ENCODE peak calls at places on chromosomes 16 and 17, in nine cellular contexts. U is adrenal gland, B is GM12878, L is cardiac muscle cell, O is K562, S is OCI-LY7, I is IMR-90, H is HCT116, G is AG04450. T is an unnamed sample.

GRCh38 chr16:47581114-47581513 is 120.0 kb downstream of the PHKB start:
- DNase-seq in H (no peak), G (no peak), B (no peak), O (no peak), S (no peak), I (no peak), U (no peak), L (no peak), T (no peak)

GRCh38 chr17:80605326-80606066 is 60.9 kb downstream of the RPTOR start:
- DNase-seq in B (peak; percentile 85), I (peak; percentile 44), H (no peak), L (peak; percentile 24), U (peak; percentile 79), G (no peak), S (peak; percentile 80), O (no peak), T (no peak)

GRCh38 chr17:69445132-69445531 is 30.6 kb downstream of the MAP2K6 start:
- DNase-seq in S (no peak), G (no peak), B (no peak), U (no peak), I (no peak), L (no peak), O (no peak), H (no peak), T (no peak)

GRCh38 chr17:43175213-43176118 is 4.5 kb downstream of the NBR1 start:
- DNase-seq in B (no peak), G (peak; percentile 50), L (peak; percentile 74), H (no peak), O (no peak), S (no peak), I (peak; percentile 84), U (no peak), T (no peak)

GRCh38 chr17:81037783-81038733 is 3.1 kb downstream of the BAIAP2 start:
- DNase-seq in O (no peak), B (no peak), H (no peak), S (no peak), U (peak; percentile 48), L (no peak), G (no peak), I (no peak), T (no peak)

GRCh38 chr16:3101018-3101840 is 2.1 kb upstream of the ZSCAN10 start:
- DNase-seq in S (peak; percentile 84), I (no peak), U (no peak), L (peak; percentile 42), H (no peak), G (no peak), B (no peak), O (peak; percentile 45), T (no peak)

GRCh38 chr17:39663688-39664580 is 1.2 kb upstream of the TCAP start:
- DNase-seq in L (peak; percentile 27), G (no peak), O (peak; percentile 73), U (no peak), I (no peak), B (no peak), S (no peak), H (peak; percentile 35), T (no peak)

GRCh38 chr17:42985225-42985624 is 4.9 kb downstream of the RUNDC1 start:
- DNase-seq in H (no peak), B (peak; percentile 73), L (no peak), U (no peak), I (no peak), G (no peak), O (no peak), S (peak; percentile 92), T (no peak)

GRCh38 chr17:51722994-51723393 is 435.5 kb downstream of the CA10 start:
- DNase-seq in B (no peak), O (no peak), U (no peak), H (no peak), I (no peak), S (no peak), G (no peak), L (no peak), T (no peak)

GRCh38 chr16:1425616-1426370 is 5.1 kb upstream of the PERCC1 start:
- DNase-seq in S (no peak), H (no peak), G (no peak), B (no peak), L (no peak), O (no peak), I (no peak), U (no peak), T (no peak)

GRCh38 chr16:78098087-78098486 is 1.4 kb upstream of the WWOX start:
- DNase-seq in G (no peak), H (no peak), S (no peak), I (no peak), L (no peak), B (no peak), O (no peak), U (no peak), T (no peak)

GRCh38 chr16:48054881-48055601 is 100.8 kb downstream of the ABCC12 start:
- DNase-seq in L (peak; percentile 77), I (peak; percentile 71), O (peak; percentile 37), B (no peak), S (peak; percentile 27), U (peak; percentile 63), H (peak; percentile 35), G (peak; percentile 36), T (no peak)

DNA sequence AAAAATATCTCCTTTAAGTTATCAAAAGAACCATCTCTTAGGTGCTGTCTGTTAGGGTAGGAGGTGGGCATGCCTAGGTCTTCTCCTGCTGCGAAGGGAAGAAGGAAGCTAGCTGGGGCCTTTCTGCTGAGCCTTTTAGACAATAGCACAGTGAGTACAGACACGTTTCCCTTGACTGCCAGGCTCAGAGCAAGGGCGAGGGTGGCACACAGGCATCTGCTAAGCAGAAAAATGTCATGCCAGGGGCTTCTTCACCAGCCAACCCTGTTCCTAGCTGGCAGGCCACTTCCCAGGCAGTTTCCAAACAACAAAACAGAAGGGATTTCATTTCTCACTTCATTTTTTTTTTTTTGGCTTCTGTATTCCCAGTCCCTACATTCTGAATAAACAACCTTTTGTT is 168.1 kb upstream of the MAF start:
- DNase-seq in I (no peak), L (no peak), U (no peak), S (no peak), O (no peak), B (no peak), G (no peak), H (no peak), T (no peak)
- H3K4me3 ChIP-seq in I (no peak overlapping the region), L (no peak overlapping the region), U (no peak overlapping the region), S (no peak overlapping the region), O (no peak overlapping the region), B (no peak overlapping the region), G (no peak overlapping the region), H (no peak overlapping the region), T (no peak overlapping the region)

GRCh38 chr17:50148226-50149098 is 2.0 kb downstream of the PPP1R9B start:
- DNase-seq in H (no peak), S (peak; percentile 84), B (peak; percentile 81), I (peak; percentile 39), U (peak; percentile 64), G (no peak), O (peak; percentile 82), L (peak; percentile 47), T (peak; percentile 50)

GRCh38 chr17:50151041-50151936 is 812 bp upstream of the PPP1R9B start:
- DNase-seq in L (peak; percentile 95), O (peak; percentile 86), H (peak; percentile 85), G (peak; percentile 69), B (peak; percentile 63), I (peak; percentile 89), U (peak; percentile 92), S (peak; percentile 95), T (peak; percentile 91)

GRCh38 chr17:50150354-50151040 is at the start of gene PPP1R9B:
- DNase-seq in O (no peak), I (no peak), B (no peak), S (peak; percentile 40), L (no peak), H (no peak), U (no peak), G (no peak), T (peak; percentile 48)

GRCh38 chr17:50149099-50149424 is 1.4 kb downstream of the PPP1R9B start:
- DNase-seq in L (no peak), G (no peak), U (no peak), B (no peak), S (no peak), O (no peak), H (no peak), I (no peak), T (no peak)

DNA sequence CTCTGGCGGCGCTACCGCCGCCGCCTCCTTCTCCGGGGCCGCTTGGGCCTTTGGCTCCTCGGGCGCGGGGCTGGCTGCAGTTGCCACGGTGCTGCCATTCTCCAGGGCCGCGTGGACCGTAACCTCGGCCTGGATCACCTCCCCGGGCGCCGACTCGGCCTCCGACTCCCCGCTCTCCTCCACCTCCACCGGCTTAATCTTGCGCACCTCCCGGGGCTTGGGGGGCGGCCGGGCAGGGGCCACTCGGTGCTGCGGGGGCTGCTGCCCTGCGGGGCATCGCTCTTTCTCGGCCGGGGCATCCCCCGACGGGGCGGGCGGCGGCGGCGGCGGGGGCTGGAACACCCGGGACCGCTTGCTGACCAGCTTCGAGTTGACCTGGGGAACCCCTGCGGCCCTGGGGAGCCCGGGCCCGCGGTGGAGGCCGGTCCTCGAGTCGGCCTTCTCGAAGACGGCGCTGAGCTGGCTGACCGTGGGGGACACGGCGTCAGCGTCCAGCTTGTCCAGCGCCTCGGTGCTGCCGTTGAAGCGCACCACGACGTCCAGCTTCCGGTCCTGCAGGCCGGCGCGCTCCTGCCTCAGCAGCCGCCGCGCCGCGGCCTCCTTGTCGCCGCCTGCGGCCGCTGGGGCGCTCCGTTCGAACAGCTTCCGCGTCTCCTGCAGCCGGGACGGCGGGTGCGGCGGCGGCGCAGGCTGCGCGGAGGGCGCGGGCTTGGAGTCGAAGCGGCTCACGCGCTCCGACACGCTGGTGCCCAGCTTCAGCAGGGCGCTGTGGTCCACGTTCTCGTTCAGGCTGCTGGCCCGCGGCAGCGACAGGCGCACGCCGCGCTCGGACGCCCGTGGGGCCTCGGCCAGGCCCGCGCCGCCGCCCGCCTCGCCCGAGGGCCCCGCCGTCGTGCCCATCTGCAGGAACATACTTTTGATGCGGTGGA is 788 bp downstream of the PPP1R9B start:
- DNase-seq in B (no peak), S (peak; percentile 86), G (no peak), O (peak; percentile 45), L (peak; percentile 64), I (peak; percentile 48), U (peak; percentile 53), H (no peak), T (peak; percentile 52)
- H3K27ac ChIP-seq in B (peak overlapping the region; percentile 89), S (peak overlapping the region; percentile 87), G (peak overlapping the region; percentile 75), O (peak overlapping the region; percentile 83), L (no peak overlapping the region), I (peak overlapping the region; percentile 88), U (peak overlapping the region; percentile 84), H (peak overlapping the region; percentile 89), T (peak overlapping the region; percentile 94)

GRCh38 chr16:70644763-70645597 is 1.4 kb upstream of the IL34 start:
- DNase-seq in O (no peak), S (peak; percentile 24), G (no peak), B (no peak), U (no peak), H (no peak), L (no peak), I (no peak), T (no peak)
- TF ChIP-seq CTCF in O (peak; percentile 52), S (peak; percentile 58), G (no peak), B (no peak), U (no peak), H (peak; percentile 34), L (no peak), I (no peak), T (no peak)

DNA sequence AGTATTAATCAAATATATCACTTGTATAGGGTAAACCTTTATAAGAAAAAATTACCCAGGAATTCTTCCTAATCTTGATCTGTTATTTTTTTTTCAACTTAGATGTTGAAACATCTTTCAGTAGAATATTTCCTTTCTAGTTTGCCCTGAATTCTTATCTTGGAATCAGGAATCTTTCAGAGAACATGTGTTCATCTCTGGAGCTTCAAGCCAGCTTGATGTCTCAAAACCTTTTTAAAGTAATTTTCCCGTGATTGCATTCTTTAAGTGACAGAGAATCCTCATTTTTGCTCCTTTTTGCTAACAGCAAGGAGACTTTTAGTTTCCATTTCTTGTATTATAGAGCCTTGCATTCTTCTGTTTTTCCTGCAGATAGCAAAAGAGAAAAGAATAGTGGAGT is 90.8 kb downstream of the ELAC2 start:
- DNase-seq in L (no peak), G (no peak), U (no peak), S (no peak), H (no peak), B (no peak), I (no peak), O (no peak), T (no peak)
- H3K4me3 ChIP-seq in L (no peak overlapping the region), G (no peak overlapping the region), U (no peak overlapping the region), S (peak overlapping the region; percentile 26), H (no peak overlapping the region), B (no peak overlapping the region), I (no peak overlapping the region), O (no peak overlapping the region), T (no peak overlapping the region)